ENCODE peak calls at places on chromosomes 1 and 21, in seven cellular contexts. R is mammary epithelial cell, O is astrocyte, I is colonic mucosa, Y is K562, U is HepG2, X is GM12878. W is an unnamed sample. For H3K4me1, the result is how much of the 10 kb centered on the place peaks cover.

GRCh38 chr1:164602480-164603093 is 43.6 kb downstream of the PBX1 start:
- DNase-seq in R (no peak), O (peak), I (peak), Y (no peak), U (no peak), X (no peak), W (peak)

GRCh38 chr1:62423580-62424242 is 13.1 kb upstream of the USP1 start:
- DNase-seq in R (no peak), O (no peak), I (no peak), Y (no peak), U (peak), X (no peak), W (no peak)

GRCh38 chr21:45383111-45383614 is 21.8 kb upstream of the COL18A1 start:
- DNase-seq in R (no peak), O (no peak), I (no peak), Y (peak), U (peak), X (no peak), W (peak)

GRCh38 chr1:32356478-32356877 is 5.8 kb downstream of the FAM229A start:
- DNase-seq in R (no peak), O (no peak), I (no peak), Y (no peak), U (no peak), X (no peak), W (no peak)

GRCh38 chr1:102858695-102859094 is 249.6 kb downstream of the COL11A1 start:
- DNase-seq in R (no peak), O (no peak), I (no peak), Y (no peak), U (no peak), X (no peak), W (no peak)

GRCh38 chr1:93692983-93693591 is 11.4 kb upstream of the BCAR3 start:
- DNase-seq in R (peak), O (peak), I (peak), Y (no peak), U (peak), X (peak), W (no peak)

GRCh38 chr1:30087465-30087864 is 635.9 kb downstream of the MATN1 start:
- DNase-seq in R (no peak), O (no peak), I (no peak), Y (no peak), U (peak), X (no peak), W (no peak)

GRCh38 chr1:234558186-234558836 is 51.7 kb downstream of the IRF2BP2 start:
- DNase-seq in R (no peak), O (peak), I (no peak), Y (peak), U (no peak), X (no peak), W (no peak)

GRCh38 chr1:201510734-201511133 is 3.8 kb upstream of the CSRP1 start:
- DNase-seq in R (no peak), O (no peak), I (no peak), Y (no peak), U (no peak), X (peak), W (no peak)

GRCh38 chr21:31667639-31668038 is 8.1 kb downstream of the SOD1 start:
- DNase-seq in R (peak), O (no peak), I (no peak), Y (no peak), U (no peak), X (no peak), W (no peak)

GRCh38 chr1:22790232-22791008 is 79.8 kb downstream of the EPHB2 start:
- DNase-seq in R (no peak), O (no peak), I (peak), Y (no peak), U (no peak), X (no peak), W (no peak)

GRCh38 chr1:179793281-179793680 is 50.2 kb downstream of the FAM163A start:
- DNase-seq in R (no peak), O (no peak), I (no peak), Y (no peak), U (no peak), X (no peak), W (no peak)

GRCh38 chr1:46675549-46676314 is 4.1 kb downstream of the TEX38 start:
- DNase-seq in R (no peak), O (no peak), I (no peak), Y (no peak), U (no peak), X (no peak), W (no peak)

GRCh38 chr1:213123532-213123931 is 72.5 kb downstream of the RPS6KC1 start:
- DNase-seq in R (peak), O (peak), I (no peak), Y (peak), U (peak), X (no peak), W (no peak)

GRCh38 chr1:99365545-99365944 is 101.3 kb downstream of the PLPPR4 start:
- DNase-seq in R (no peak), O (no peak), I (no peak), Y (no peak), U (no peak), X (no peak), W (no peak)

GRCh38 chr1:25799758-25800537 is at the start of gene SELENON:
- DNase-seq in R (no peak), O (peak), I (peak), Y (peak), U (peak), X (no peak), W (peak)

GRCh38 chr1:170669036-170669435 is 5.1 kb downstream of the PRRX1 start:
- DNase-seq in R (no peak), O (no peak), I (no peak), Y (no peak), U (no peak), X (no peak), W (no peak)

GRCh38 chr1:244100691-244101453 is 49.8 kb downstream of the ZBTB18 start:
- DNase-seq in R (no peak), O (peak), I (no peak), Y (no peak), U (no peak), X (no peak), W (no peak)

GRCh38 chr1:172167801-172168596 is 252.5 kb upstream of the C1orf105 start:
- DNase-seq in R (peak), O (peak), I (no peak), Y (no peak), U (no peak), X (no peak), W (no peak)

GRCh38 chr1:43121251-43121650 is 50.8 kb downstream of the EBNA1BP2 start:
- DNase-seq in R (peak), O (no peak), I (no peak), Y (no peak), U (no peak), X (no peak), W (no peak)

GRCh38 chr1:186244825-186245224 is 130.2 kb downstream of the TPR start:
- DNase-seq in R (no peak), O (no peak), I (no peak), Y (peak), U (peak), X (no peak), W (no peak)

GRCh38 chr1:97545446-97545845 is 375.4 kb downstream of the DPYD start:
- DNase-seq in R (no peak), O (no peak), I (no peak), Y (no peak), U (no peak), X (no peak), W (no peak)

GRCh38 chr21:25984538-25984937 is 186.0 kb downstream of the APP start:
- DNase-seq in R (no peak), O (no peak), I (no peak), Y (no peak), U (no peak), X (no peak), W (no peak)

GRCh38 chr1:232578681-232579195 is 51.2 kb downstream of the SIPA1L2 start:
- DNase-seq in R (no peak), O (no peak), I (no peak), Y (no peak), U (no peak), X (no peak), W (no peak)

GRCh38 chr1:214445846-214446614 is 105.4 kb downstream of the PTPN14 start:
- DNase-seq in R (peak), O (peak), I (no peak), Y (no peak), U (no peak), X (no peak), W (no peak)

GRCh38 chr21:44813727-44814126 is 4.1 kb downstream of the SUMO3 start:
- DNase-seq in R (no peak), O (no peak), I (no peak), Y (no peak), U (no peak), X (no peak), W (peak)

GRCh38 chr1:30672661-30673060 is 50.7 kb downstream of the MATN1 start:
- DNase-seq in R (no peak), O (no peak), I (no peak), Y (no peak), U (no peak), X (no peak), W (no peak)

GRCh38 chr1:87150143-87150542 is 178.5 kb upstream of the LMO4 start:
- DNase-seq in R (no peak), O (no peak), I (no peak), Y (no peak), U (no peak), X (no peak), W (no peak)
- H3K9ac ChIP-seq in R (no peak), O (no peak), I (no peak), Y (no peak), U (no peak), X (no peak), W (no peak)

GRCh38 chr1:85316324-85316723 is 39.9 kb upstream of the BCL10 start:
- DNase-seq in R (no peak), O (no peak), I (no peak), Y (no peak), U (no peak), X (no peak), W (no peak)
- H3K4me1 ChIP-seq in R (half or more), O (half or more), I (under half), Y (under half), U (under half), X (under half), W (under half)

GRCh38 chr21:41120997-41121396 is 47.0 kb upstream of the BACE2 start:
- DNase-seq in R (no peak), O (no peak), I (no peak), Y (no peak), U (no peak), X (no peak), W (no peak)

GRCh38 chr21:41124626-41125240 is 43.2 kb upstream of the BACE2 start:
- DNase-seq in R (peak), O (no peak), I (no peak), Y (no peak), U (no peak), X (no peak), W (no peak)

GRCh38 chr21:41119901-41120300 is 48.1 kb upstream of the BACE2 start:
- DNase-seq in R (peak), O (no peak), I (no peak), Y (no peak), U (no peak), X (no peak), W (no peak)

GRCh38 chr21:41121785-41122415 is 46.1 kb upstream of the BACE2 start:
- DNase-seq in R (peak), O (peak), I (peak), Y (peak), U (peak), X (peak), W (peak)
- TF ChIP-seq CTCF in R (peak), O (peak), I (peak), Y (peak), U (peak), X (peak), W (peak)

DNA sequence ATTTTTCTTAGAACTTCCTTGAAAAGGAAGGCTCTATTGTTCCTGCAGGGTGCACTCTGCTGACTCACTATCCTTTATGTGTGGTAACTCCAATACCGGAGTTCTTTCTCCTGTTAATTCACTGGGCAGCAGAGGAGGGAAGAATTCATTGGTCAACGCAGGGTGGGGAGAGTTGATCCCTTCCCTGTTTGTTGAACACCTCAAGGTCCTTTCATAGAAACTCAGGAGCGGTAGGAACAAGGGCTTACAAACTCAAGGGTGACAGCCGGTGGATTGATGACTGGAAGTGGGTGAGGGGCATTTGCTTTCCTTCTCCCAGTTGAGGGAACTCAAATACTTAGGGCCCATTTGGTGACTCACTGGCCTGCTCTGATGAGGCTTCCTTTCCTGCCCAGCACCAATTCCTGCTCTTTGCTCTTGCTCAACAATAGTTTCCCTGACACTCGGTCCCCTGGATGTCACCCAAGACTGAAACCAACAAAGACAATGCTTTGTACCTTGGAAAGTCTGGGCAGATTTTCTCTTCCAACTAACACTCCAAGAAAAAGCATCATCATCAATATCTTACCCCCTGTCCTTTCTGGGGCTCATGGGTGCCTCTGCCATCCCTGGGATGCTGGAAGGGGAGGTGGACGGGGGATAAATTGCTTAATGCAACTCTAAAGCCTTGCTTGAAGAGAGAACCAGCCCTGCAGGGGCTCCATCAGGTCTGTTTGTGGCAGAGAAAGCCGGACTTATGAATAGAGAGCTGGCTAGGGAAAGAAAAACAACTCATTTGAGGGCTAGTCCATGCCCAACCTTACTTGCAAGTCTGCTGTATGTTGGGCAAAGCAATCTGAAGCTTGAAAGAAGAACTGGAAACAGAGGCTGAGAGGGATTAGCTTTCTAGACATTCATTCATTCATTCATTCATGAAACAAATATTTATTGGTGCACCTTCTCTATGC is 9.3 kb downstream of the SLC26A9 start:
- DNase-seq in R (peak), O (peak), I (no peak), Y (no peak), U (peak), X (no peak), W (no peak)
- H3K9ac ChIP-seq in R (no peak), O (no peak), I (no peak), Y (no peak), U (no peak), X (no peak), W (no peak)

DNA sequence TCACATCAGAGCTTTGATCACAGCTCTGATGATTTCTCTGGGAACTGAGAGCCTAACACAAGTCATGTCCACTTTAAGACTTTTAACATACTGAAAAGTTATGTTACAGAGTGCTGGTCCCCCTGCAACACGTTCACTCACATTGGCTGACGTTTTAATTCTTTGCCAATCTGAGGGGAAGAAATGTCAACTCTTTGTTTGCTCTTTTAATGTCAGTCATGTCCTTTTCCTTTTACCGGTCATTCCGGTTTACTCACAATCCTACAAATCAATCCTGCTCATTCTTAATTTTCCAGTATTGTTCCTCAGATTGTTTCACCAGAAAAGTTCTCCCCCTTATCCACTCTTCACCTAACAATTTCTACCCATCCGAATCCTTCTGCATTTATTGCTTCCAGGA is 953 bp upstream of the CD46 start:
- DNase-seq in R (peak), O (no peak), I (no peak), Y (peak), U (no peak), X (no peak), W (no peak)
- H3K4me1 ChIP-seq in R (under half), O (under half), I (under half), Y (half or more), U (half or more), X (under half), W (under half)

W was measured in kidney.